ENCODE peak calls at places on chromosomes 6 and 20, in four cellular contexts. Q is HT1080; M is T-cell; W is activated CD4-positive, alpha-beta T cell treated with anti-CD3 and anti-CD28 coated beads, Interleukin-2, amount 10 ng/mL, durations not matched to agents 7 days and 5 days. Y is an unnamed sample.

GRCh38 chr20:54014301-54014914 is 56.0 kb downstream of the BCAS1 start:
- DNase-seq in Q (no peak), M (no peak), W (no peak), Y (no peak)

GRCh38 chr6:63584566-63584965 is 12.3 kb downstream of the LOC128125822 start:
- DNase-seq in Q (no peak), M (no peak), W (no peak), Y (no peak)

GRCh38 chr6:31004285-31004684 is 6.0 kb upstream of the MUC22 start:
- DNase-seq in Q (no peak), M (no peak), W (no peak), Y (no peak)

GRCh38 chr20:9253140-9253539 is 184.3 kb downstream of the PLCB4 start:
- DNase-seq in Q (no peak), M (no peak), W (no peak), Y (no peak)

GRCh38 chr20:39706089-39706721 is 744.1 kb downstream of the DHX35 start:
- DNase-seq in Q (no peak), M (no peak), W (no peak), Y (no peak)

GRCh38 chr20:24630486-24631172 is 161.2 kb downstream of the SYNDIG1 start:
- DNase-seq in Q (no peak), M (no peak), W (no peak), Y (no peak)

GRCh38 chr6:165883851-165884640 is 221.0 kb upstream of the PDE10A start:
- DNase-seq in Q (peak; percentile 36), M (no peak), W (no peak), Y (no peak)

GRCh38 chr6:119801041-119801440 is 451.5 kb upstream of the MAN1A1 start:
- DNase-seq in Q (no peak), M (no peak), W (no peak), Y (no peak)

GRCh38 chr6:29451471-29452193 is 5.2 kb downstream of the OR11A1 start:
- DNase-seq in Q (peak; percentile 21), M (no peak), W (no peak), Y (no peak)

GRCh38 chr6:1739680-1740079 is 130.0 kb downstream of the FOXC1 start:
- DNase-seq in Q (no peak), M (no peak), W (no peak), Y (no peak)

GRCh38 chr6:17101422-17102257 is at the start of gene STMND1:
- DNase-seq in Q (no peak), M (no peak), W (no peak), Y (no peak)

GRCh38 chr6:170173416-170173990 is 117.4 kb downstream of the DLL1 start:
- DNase-seq in Q (no peak), M (no peak), W (no peak), Y (no peak)

GRCh38 chr20:1418335-1418734 is 25.5 kb upstream of the FKBP1A start:
- DNase-seq in Q (peak; percentile 69), M (no peak), W (no peak), Y (no peak)

GRCh38 chr6:106110167-106110826 is 24.2 kb downstream of the PRDM1 start:
- DNase-seq in Q (no peak), M (no peak), W (no peak), Y (no peak)

GRCh38 chr6:22298393-22299010 is 1.7 kb upstream of the PRL start:
- DNase-seq in Q (no peak), M (no peak), W (no peak), Y (no peak)

GRCh38 chr20:56735087-56735642 is 106.1 kb downstream of the TFAP2C start:
- DNase-seq in Q (no peak), M (no peak), W (no peak), Y (no peak)

GRCh38 chr6:23045280-23045679 is 475.9 kb downstream of the HDGFL1 start:
- DNase-seq in Q (no peak), M (no peak), W (no peak), Y (no peak)

GRCh38 chr6:13624871-13625288 is 9.7 kb downstream of the NOL7 start:
- DNase-seq in Q (peak; percentile 8), M (peak; percentile 14), W (peak; percentile 50), Y (no peak)

GRCh38 chr6:6315660-6316059 is 4.8 kb downstream of the F13A1 start:
- DNase-seq in Q (no peak), M (peak; percentile 14), W (peak; percentile 26), Y (no peak)

GRCh38 chr6:30515967-30516753 is 26.9 kb downstream of the HLA-E start:
- DNase-seq in Q (peak; percentile 74), M (peak; percentile 90), W (peak; percentile 95), Y (peak; percentile 88)

GRCh38 chr20:62303327-62304226 is 780 bp downstream of the ADRM1 start:
- DNase-seq in Q (no peak), M (no peak), W (peak; percentile 15), Y (no peak)

GRCh38 chr20:57964011-57964862 is 254.4 kb upstream of the PMEPA1 start:
- DNase-seq in Q (peak; percentile 17), M (no peak), W (no peak), Y (no peak)

GRCh38 chr20:63937596-63937995 is 18.6 kb downstream of the UCKL1 start:
- DNase-seq in Q (no peak), M (no peak), W (no peak), Y (no peak)

GRCh38 chr20:41618807-41619294 is 674 bp upstream of the CHD6 start:
- DNase-seq in Q (no peak), M (no peak), W (no peak), Y (no peak)

Y was measured in central memory CD8-positive, alpha-beta T cell.